ENCODE peak calls at places on chromosomes 3 and 15, in nine cellular contexts. E, N, B, L, X, W, H, Z and Q are unnamed samples.

GRCh38 chr3:67362686-67363085 is 291.7 kb downstream of the SUCLG2 start:
- DNase-seq in E (no peak), N (no peak), B (peak), L (no peak), X (no peak), W (no peak), H (peak), Z (peak), Q (no peak)

GRCh38 chr3:71641669-71642068 is 58.1 kb upstream of the FOXP1 start:
- DNase-seq in E (peak), N (no peak), B (no peak), L (no peak), X (no peak), W (no peak), H (no peak), Z (peak), Q (no peak)

GRCh38 chr15:94297543-94297942 is 66.2 kb downstream of the MCTP2 start:
- DNase-seq in E (no peak), N (no peak), B (no peak), L (no peak), X (no peak), W (no peak), H (no peak), Z (no peak), Q (peak)

GRCh38 chr3:66338927-66339326 is 118.1 kb downstream of the SLC25A26 start:
- DNase-seq in E (peak), N (no peak), B (no peak), L (peak), X (peak), W (no peak), H (no peak), Z (peak), Q (no peak)

GRCh38 chr3:170506556-170506955 is 79.3 kb downstream of the SLC7A14 start:
- DNase-seq in E (peak), N (no peak), B (no peak), L (peak), X (no peak), W (no peak), H (no peak), Z (peak), Q (no peak)

GRCh38 chr3:69738859-69739203 is 433 bp upstream of the MITF start:
- DNase-seq in E (no peak), N (peak), B (no peak), L (no peak), X (no peak), W (no peak), H (no peak), Z (no peak), Q (no peak)

GRCh38 chr3:130895690-130896089 is 1.8 kb downstream of the ATP2C1 start:
- DNase-seq in E (no peak), N (no peak), B (no peak), L (no peak), X (no peak), W (no peak), H (peak), Z (no peak), Q (no peak)

GRCh38 chr3:48405343-48405881 is 24.5 kb downstream of the PLXNB1 start:
- DNase-seq in E (no peak), N (no peak), B (no peak), L (no peak), X (no peak), W (no peak), H (no peak), Z (no peak), Q (no peak)

GRCh38 chr3:126053949-126054569 is 29.9 kb downstream of the SLC41A3 start:
- DNase-seq in E (no peak), N (no peak), B (no peak), L (no peak), X (no peak), W (no peak), H (no peak), Z (no peak), Q (no peak)

GRCh38 chr3:67357610-67358458 is 296.6 kb downstream of the SUCLG2 start:
- DNase-seq in E (peak), N (no peak), B (peak), L (peak), X (no peak), W (no peak), H (peak), Z (peak), Q (peak)

GRCh38 chr3:172203522-172204258 is 164.3 kb downstream of the FNDC3B start:
- DNase-seq in E (peak), N (no peak), B (no peak), L (peak), X (no peak), W (no peak), H (peak), Z (no peak), Q (no peak)

GRCh38 chr3:43620953-43621405 is 832 bp downstream of the ANO10 start:
- DNase-seq in E (no peak), N (no peak), B (no peak), L (peak), X (no peak), W (no peak), H (peak), Z (peak), Q (no peak)

GRCh38 chr15:58346361-58346760 is 85.4 kb upstream of the LIPC start:
- DNase-seq in E (no peak), N (no peak), B (no peak), L (peak), X (peak), W (no peak), H (peak), Z (no peak), Q (no peak)

GRCh38 chr3:17632401-17633100 is 109.9 kb downstream of the TBC1D5 start:
- DNase-seq in E (peak), N (no peak), B (no peak), L (peak), X (no peak), W (no peak), H (peak), Z (peak), Q (no peak)

GRCh38 chr3:50238549-50239026 is 2.6 kb downstream of the GNAI2 start:
- DNase-seq in E (peak), N (peak), B (no peak), L (peak), X (no peak), W (no peak), H (peak), Z (no peak), Q (no peak)
- TF ChIP-seq CTCF in E (no peak), N (no peak), B (no peak), L (peak), X (no peak), W (no peak), H (no peak), Z (peak), Q (no peak)

GRCh38 chr15:60674704-60675405 is 195.9 kb upstream of the ICE2 start:
- DNase-seq in E (peak), N (no peak), B (no peak), L (peak), X (no peak), W (no peak), H (no peak), Z (no peak), Q (no peak)

GRCh38 chr15:60673156-60673555 is 194.2 kb upstream of the ICE2 start:
- DNase-seq in E (no peak), N (no peak), B (no peak), L (no peak), X (no peak), W (no peak), H (no peak), Z (no peak), Q (no peak)

GRCh38 chr15:60673918-60674558 is 195.1 kb upstream of the ICE2 start:
- DNase-seq in E (peak), N (peak), B (no peak), L (peak), X (peak), W (no peak), H (peak), Z (peak), Q (no peak)

GRCh38 chr15:60669351-60669750 is 190.4 kb upstream of the ICE2 start:
- DNase-seq in E (no peak), N (no peak), B (no peak), L (no peak), X (no peak), W (no peak), H (no peak), Z (no peak), Q (no peak)

DNA sequence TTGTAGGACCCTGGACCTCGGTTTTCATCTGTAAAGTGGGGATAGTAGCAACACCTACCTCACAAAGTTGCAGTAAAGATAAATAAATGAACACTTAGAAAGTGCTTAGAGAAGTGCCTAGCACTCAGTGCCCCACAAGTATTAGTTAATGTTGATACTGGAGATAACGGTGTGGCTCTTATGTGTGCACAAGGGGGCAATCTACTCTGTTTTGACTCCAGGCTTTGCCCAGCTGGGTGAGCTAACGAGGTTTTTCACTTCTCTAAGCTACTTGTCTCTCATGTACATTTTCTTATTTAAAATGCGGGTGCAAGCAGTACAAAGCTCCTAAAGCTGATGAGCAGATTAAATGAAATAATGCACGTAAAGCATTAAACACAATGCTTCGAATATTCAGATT is 193.5 kb upstream of the ICE2 start:
- DNase-seq in E (no peak), N (no peak), B (no peak), L (no peak), X (no peak), W (no peak), H (no peak), Z (no peak), Q (no peak)
- TF ChIP-seq CTCF in E (no peak), N (no peak), B (no peak), L (no peak), X (no peak), W (no peak), H (no peak), Z (peak), Q (no peak)

GRCh38 chr15:34730701-34731100 is 24.1 kb downstream of the GJD2 start:
- DNase-seq in E (no peak), N (no peak), B (no peak), L (no peak), X (no peak), W (no peak), H (no peak), Z (no peak), Q (no peak)
- TF ChIP-seq CTCF in E (no peak), N (no peak), B (no peak), L (no peak), X (no peak), W (no peak), H (no peak), Z (no peak), Q (no peak)

GRCh38 chr15:32033186-32033890 is 3.0 kb downstream of the CHRNA7 start:
- DNase-seq in E (no peak), N (no peak), B (no peak), L (no peak), X (no peak), W (no peak), H (no peak), Z (no peak), Q (no peak)

GRCh38 chr15:32029862-32030781 is at the start of gene CHRNA7:
- DNase-seq in E (peak), N (peak), B (peak), L (peak), X (no peak), W (no peak), H (peak), Z (peak), Q (peak)

GRCh38 chr15:32028921-32029320 is 1.4 kb upstream of the CHRNA7 start:
- DNase-seq in E (no peak), N (no peak), B (peak), L (no peak), X (no peak), W (no peak), H (no peak), Z (no peak), Q (no peak)

GRCh38 chr15:32030795-32031194 is 480 bp downstream of the CHRNA7 start:
- DNase-seq in E (no peak), N (no peak), B (peak), L (no peak), X (no peak), W (no peak), H (no peak), Z (no peak), Q (peak)

GRCh38 chr15:32029409-32029861 is 880 bp upstream of the CHRNA7 start:
- DNase-seq in E (no peak), N (no peak), B (peak), L (no peak), X (no peak), W (no peak), H (no peak), Z (no peak), Q (no peak)
- TF ChIP-seq CTCF in E (no peak), N (peak), B (peak), L (no peak), X (no peak), W (no peak), H (no peak), Z (peak), Q (no peak)

GRCh38 chr3:30970183-30970582 is 75.7 kb upstream of the GADL1 start:
- DNase-seq in E (peak), N (no peak), B (no peak), L (peak), X (no peak), W (no peak), H (peak), Z (no peak), Q (no peak)
- TF ChIP-seq CTCF in E (peak), N (no peak), B (no peak), L (peak), X (peak), W (peak), H (peak), Z (peak), Q (peak)

DNA sequence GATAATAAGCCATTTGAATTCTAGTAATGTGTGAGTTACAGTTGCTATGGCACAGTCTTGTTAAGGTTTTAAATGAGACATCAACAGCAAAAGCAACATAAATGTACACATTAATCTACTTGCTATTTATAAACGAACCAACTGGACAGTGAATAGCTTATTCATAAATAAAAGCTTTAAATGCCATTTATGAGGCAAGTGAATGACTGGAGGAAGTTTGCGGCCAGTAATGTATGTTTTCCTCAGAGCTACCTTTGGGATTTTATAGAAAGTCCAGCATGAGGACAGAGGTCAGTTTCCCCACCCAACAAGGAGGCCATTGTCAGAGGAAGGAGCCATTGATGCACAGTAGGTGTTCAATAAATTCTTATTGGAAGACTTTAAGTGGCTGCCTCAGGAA is 48.0 kb upstream of the PXYLP1 start:
- DNase-seq in E (no peak), N (no peak), B (no peak), L (no peak), X (no peak), W (no peak), H (no peak), Z (no peak), Q (no peak)
- TF ChIP-seq CTCF in E (no peak), N (no peak), B (no peak), L (no peak), X (no peak), W (no peak), H (no peak), Z (no peak), Q (no peak)

GRCh38 chr3:105963161-105963560 is 94.3 kb upstream of the CBLB start:
- DNase-seq in E (no peak), N (no peak), B (no peak), L (no peak), X (no peak), W (no peak), H (no peak), Z (no peak), Q (no peak)
- TF ChIP-seq CTCF in E (no peak), N (no peak), B (no peak), L (no peak), X (no peak), W (no peak), H (no peak), Z (no peak), Q (no peak)

GRCh38 chr3:142000341-142000870 is 124.0 kb downstream of the ATP1B3 start:
- DNase-seq in E (peak), N (no peak), B (no peak), L (peak), X (no peak), W (no peak), H (no peak), Z (no peak), Q (no peak)

GRCh38 chr3:142003291-142003690 is 126.8 kb downstream of the ATP1B3 start:
- DNase-seq in E (no peak), N (no peak), B (no peak), L (no peak), X (no peak), W (no peak), H (no peak), Z (no peak), Q (no peak)

GRCh38 chr3:141996437-141996836 is 120.0 kb downstream of the ATP1B3 start:
- DNase-seq in E (no peak), N (no peak), B (no peak), L (no peak), X (no peak), W (no peak), H (peak), Z (no peak), Q (no peak)

GRCh38 chr3:141994856-141995255 is 118.4 kb downstream of the ATP1B3 start:
- DNase-seq in E (no peak), N (no peak), B (no peak), L (no peak), X (no peak), W (no peak), H (no peak), Z (no peak), Q (no peak)

DNA sequence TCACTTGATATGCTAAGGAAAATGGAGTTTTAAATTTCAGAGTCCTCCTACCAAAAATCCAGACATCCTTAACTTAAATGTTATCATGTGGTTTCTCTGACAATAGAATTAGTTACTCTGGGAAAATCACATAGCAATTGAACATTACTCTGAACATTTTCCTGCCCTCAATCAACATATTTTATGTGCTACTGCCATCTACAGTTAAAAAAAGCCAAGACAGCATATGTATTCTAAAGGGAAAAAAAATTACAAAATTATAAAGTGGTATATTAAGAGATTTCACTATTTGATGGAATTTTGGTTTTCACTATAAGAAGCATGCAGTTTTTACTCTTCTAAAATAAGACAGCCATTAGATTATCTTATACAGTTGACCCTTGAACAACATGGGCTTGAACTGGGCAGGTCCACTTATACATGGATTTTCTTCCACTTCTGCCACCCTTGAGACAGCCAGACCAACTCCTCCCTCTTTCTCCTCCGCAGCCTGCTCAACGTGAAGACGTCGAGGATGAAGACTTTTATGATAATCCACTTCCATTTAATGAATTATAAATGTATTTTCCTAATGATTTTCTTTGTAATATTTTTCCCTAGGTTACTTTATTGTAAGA is 122.3 kb downstream of the ATP1B3 start:
- DNase-seq in E (peak), N (no peak), B (no peak), L (peak), X (no peak), W (no peak), H (peak), Z (no peak), Q (no peak)
- TF ChIP-seq CTCF in E (peak), N (no peak), B (no peak), L (peak), X (peak), W (peak), H (peak), Z (peak), Q (peak)